ENCODE peak calls at places on chromosomes 5 and 9, in four cellular contexts. U is astrocyte of the spinal cord, E is B cell, B is H9. S is an unnamed sample.

GRCh38 chr5:80408475-80408875 is 611 bp downstream of the ZFYVE16 start:
- DNase-seq in U (no peak), E (no peak), B (peak; percentile 76), S (peak; percentile 42)

GRCh38 chr9:108478871-108479332 is 376.9 kb downstream of the ACTL7B start:
- DNase-seq in U (peak; percentile 83), E (no peak), B (no peak), S (no peak)

GRCh38 chr5:73370620-73371583 is 77.7 kb downstream of the FOXD1 start:
- DNase-seq in U (peak; percentile 93), E (no peak), B (no peak), S (no peak)

GRCh38 chr9:110282023-110282766 is 25.9 kb upstream of the TXN start:
- DNase-seq in U (peak; percentile 10), E (no peak), B (no peak), S (no peak)

GRCh38 chr9:34656992-34657391 is 5.0 kb downstream of the IL11RA start:
- DNase-seq in U (no peak), E (no peak), B (no peak), S (no peak)

GRCh38 chr9:76374702-76375543 is 19.3 kb downstream of the RFK start:
- DNase-seq in U (peak; percentile 83), E (no peak), B (peak; percentile 61), S (peak; percentile 75)

GRCh38 chr5:64074533-64074932 is 91.1 kb upstream of the RNF180 start:
- DNase-seq in U (peak; percentile 10), E (no peak), B (peak; percentile 38), S (no peak)

GRCh38 chr5:132777209-132778069 is at the start of gene SEPTIN8:
- DNase-seq in U (no peak), E (no peak), B (peak; percentile 53), S (peak; percentile 70)

GRCh38 chr9:137055385-137056364 is 1.8 kb upstream of the ENTPD2 start:
- DNase-seq in U (peak; percentile 83), E (no peak), B (no peak), S (peak; percentile 94)

GRCh38 chr9:113633782-113634596 is 170.5 kb downstream of the RGS3 start:
- DNase-seq in U (no peak), E (no peak), B (no peak), S (no peak)

GRCh38 chr5:149995385-149996085 is 4.9 kb downstream of the TIGD6 start:
- DNase-seq in U (no peak), E (no peak), B (no peak), S (no peak)

GRCh38 chr5:159439002-159439401 is 108.7 kb upstream of the IL12B start:
- DNase-seq in U (no peak), E (no peak), B (no peak), S (no peak)

GRCh38 chr5:159442210-159442850 is 112.0 kb upstream of the IL12B start:
- DNase-seq in U (no peak), E (no peak), B (peak; percentile 59), S (no peak)

GRCh38 chr5:159440235-159440634 is 109.9 kb upstream of the IL12B start:
- DNase-seq in U (no peak), E (no peak), B (peak; percentile 31), S (no peak)

GRCh38 chr5:159440948-159441347 is 110.7 kb upstream of the IL12B start:
- DNase-seq in U (no peak), E (no peak), B (no peak), S (no peak)

DNA sequence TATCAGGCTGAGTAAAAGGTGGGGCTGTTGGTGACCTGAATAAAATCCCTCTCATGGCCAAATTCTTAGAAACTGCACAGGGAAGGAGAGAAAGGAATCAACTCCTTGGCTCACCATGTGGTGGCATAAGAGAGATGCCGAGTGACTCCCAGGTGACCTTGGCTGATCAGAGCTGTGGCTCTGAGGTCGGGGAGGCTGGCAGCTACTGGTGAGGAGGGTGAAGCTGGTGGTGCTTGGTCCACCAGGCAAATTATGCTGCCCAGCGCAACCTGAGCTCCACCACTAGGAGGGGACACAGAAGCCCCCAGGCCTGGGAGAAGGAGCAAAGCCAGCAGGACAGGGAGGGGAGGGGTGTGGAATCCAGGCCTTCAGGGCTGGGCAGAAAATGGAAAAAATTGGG is 111.2 kb upstream of the IL12B start:
- DNase-seq in U (no peak), E (no peak), B (peak; percentile 70), S (no peak)
- TF ChIP-seq CTCF in U (peak; percentile 29), E (no peak), B (peak; percentile 62), S (no peak)

GRCh38 chr5:10502130-10502529 is 60.5 kb downstream of the ROPN1L start:
- DNase-seq in U (no peak), E (no peak), B (no peak), S (no peak)
- TF ChIP-seq CTCF in U (no peak), E (no peak), B (peak; percentile 29), S (no peak)

DNA sequence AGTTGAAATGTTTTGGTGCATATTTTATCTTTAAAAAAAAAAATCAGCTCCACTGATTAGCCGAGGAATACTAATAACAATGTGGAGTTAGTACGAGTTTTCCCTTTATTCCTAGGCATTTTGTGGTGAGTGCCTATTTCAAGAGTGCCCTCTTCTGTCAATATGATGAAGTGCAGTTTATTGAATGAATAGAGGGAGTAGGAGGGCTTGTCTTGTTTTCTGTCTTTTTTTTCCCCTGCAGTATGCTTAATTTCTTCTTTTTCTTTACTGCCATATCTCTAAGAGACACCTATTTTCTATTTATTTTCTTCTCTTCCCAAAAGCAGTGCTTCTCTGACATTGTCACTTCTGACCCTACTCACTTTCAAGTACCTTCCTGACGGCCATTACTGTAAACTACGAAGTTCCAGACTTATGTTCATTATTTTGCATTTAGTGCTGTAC is 169.6 kb upstream of the PITX1 start:
- DNase-seq in U (peak; percentile 38), E (no peak), B (no peak), S (no peak)
- TF ChIP-seq CTCF in U (peak; percentile 41), E (peak; percentile 35), B (peak; percentile 65), S (no peak)

GRCh38 chr5:156491766-156492165 is 164.8 kb downstream of the SGCD start:
- DNase-seq in U (no peak), E (no peak), B (no peak), S (no peak)

GRCh38 chr5:156481741-156482140 is 154.8 kb downstream of the SGCD start:
- DNase-seq in U (peak; percentile 10), E (no peak), B (no peak), S (no peak)

GRCh38 chr5:156482816-156483215 is 155.9 kb downstream of the SGCD start:
- DNase-seq in U (no peak), E (no peak), B (no peak), S (no peak)

GRCh38 chr5:156486394-156487238 is 159.7 kb downstream of the SGCD start:
- DNase-seq in U (no peak), E (no peak), B (no peak), S (no peak)
- TF ChIP-seq CTCF in U (no peak), E (no peak), B (peak; percentile 40), S (no peak)

DNA sequence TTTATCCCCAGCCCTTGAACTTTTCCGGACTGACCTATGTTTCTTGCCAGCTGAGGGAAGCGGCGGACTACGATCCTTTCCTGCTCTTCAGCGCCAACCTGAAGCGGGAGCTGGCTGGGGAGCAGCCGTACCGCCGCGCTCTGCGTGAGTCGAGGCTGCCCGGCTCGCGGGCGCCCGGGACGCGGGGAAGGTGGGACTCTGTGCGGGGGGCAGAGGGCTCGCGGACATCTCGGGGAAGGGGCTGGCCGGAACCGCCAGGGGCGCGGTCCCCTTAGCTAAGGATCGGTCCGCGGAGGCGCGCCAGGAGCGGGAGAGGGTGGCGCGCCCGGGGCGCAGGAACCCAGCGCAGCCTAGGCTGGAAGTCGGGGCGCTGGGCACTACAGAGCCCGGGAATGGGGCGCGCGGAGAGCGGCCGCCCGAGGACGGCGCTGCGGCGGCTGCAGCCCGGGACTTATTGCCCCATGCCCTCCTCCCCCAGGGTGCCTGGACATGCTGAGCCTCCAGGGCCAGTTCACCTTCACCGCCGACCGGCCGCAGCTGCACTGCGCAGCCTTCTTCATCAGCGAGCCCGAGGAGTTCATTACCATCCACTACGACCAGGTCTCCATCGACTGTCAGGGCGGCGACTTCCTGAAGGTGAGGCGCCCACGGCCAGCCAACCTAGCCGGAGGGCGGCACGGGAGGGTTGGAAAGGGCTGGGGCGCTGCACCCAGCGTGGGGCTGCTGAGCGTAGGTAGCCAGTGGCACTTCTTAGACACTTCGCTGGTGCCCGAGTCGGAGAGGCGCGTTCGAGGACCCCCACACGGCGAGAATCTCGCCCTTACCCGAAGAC is 922 bp downstream of the CRHBP start:
- DNase-seq in U (peak; percentile 58), E (no peak), B (peak; percentile 38), S (no peak)
- TF ChIP-seq CTCF in U (no peak), E (no peak), B (peak; percentile 43), S (no peak)

S was measured in uterus.